ENCODE peak calls at places on chromosome 3, in five cellular contexts. X, G, V, S and I are unnamed samples.

GRCh38 chr3:32575451-32575850 is 4.8 kb upstream of the DYNC1LI1 start:
- DNase-seq in X (no peak), G (no peak), V (no peak), S (no peak), I (no peak)

GRCh38 chr3:152268501-152269422 is at the start of gene MBNL1:
- DNase-seq in X (peak), G (peak), V (peak), S (peak), I (peak)

GRCh38 chr3:149177122-149177521 is 44.5 kb downstream of the CP start:
- DNase-seq in X (no peak), G (no peak), V (no peak), S (no peak), I (no peak)

GRCh38 chr3:72482589-72483249 is 365.5 kb downstream of the SHQ1 start:
- DNase-seq in X (peak), G (peak), V (peak), S (peak), I (no peak)

GRCh38 chr3:69739204-69740102 is at the start of gene MITF:
- DNase-seq in X (peak), G (peak), V (no peak), S (peak), I (peak)

GRCh38 chr3:24184528-24185176 is 239.6 kb downstream of the NR1D2 start:
- DNase-seq in X (no peak), G (no peak), V (no peak), S (no peak), I (no peak)

GRCh38 chr3:182052360-182052759 is 340.6 kb downstream of the SOX2 start:
- DNase-seq in X (no peak), G (no peak), V (no peak), S (no peak), I (no peak)

GRCh38 chr3:35638640-35639250 is 580 bp upstream of the ARPP21 start:
- DNase-seq in X (no peak), G (no peak), V (no peak), S (no peak), I (no peak)

GRCh38 chr3:23762214-23763039 is 43.3 kb upstream of the UBE2E1 start:
- DNase-seq in X (no peak), G (no peak), V (no peak), S (no peak), I (no peak)

GRCh38 chr3:16332904-16333426 is 68.0 kb downstream of the OXNAD1 start:
- DNase-seq in X (no peak), G (no peak), V (no peak), S (no peak), I (peak)

GRCh38 chr3:113339616-113340244 is 101.6 kb downstream of the CFAP44 start:
- DNase-seq in X (no peak), G (peak), V (no peak), S (no peak), I (no peak)

GRCh38 chr3:66938338-66938963 is 59.7 kb upstream of the KBTBD8 start:
- DNase-seq in X (peak), G (peak), V (no peak), S (peak), I (peak)

GRCh38 chr3:19221081-19221480 is 72.8 kb downstream of the KCNH8 start:
- DNase-seq in X (no peak), G (no peak), V (no peak), S (no peak), I (no peak)

GRCh38 chr3:53134631-53135232 is 4.5 kb upstream of the RFT1 start:
- DNase-seq in X (peak), G (peak), V (peak), S (peak), I (peak)

GRCh38 chr3:10447527-10448260 is 57.7 kb downstream of the ATP2B2 start:
- DNase-seq in X (no peak), G (no peak), V (no peak), S (no peak), I (no peak)

GRCh38 chr3:25916286-25916685 is 126.4 kb downstream of the OXSM start:
- DNase-seq in X (no peak), G (no peak), V (no peak), S (no peak), I (no peak)

GRCh38 chr3:149120051-149120972 is 9.1 kb upstream of the HPS3 start:
- DNase-seq in X (no peak), G (peak), V (no peak), S (peak), I (peak)

GRCh38 chr3:158847466-158847849 is 45.6 kb downstream of the MFSD1 start:
- DNase-seq in X (no peak), G (no peak), V (no peak), S (no peak), I (no peak)

GRCh38 chr3:133277813-133278212 is 122.0 kb upstream of the BFSP2 start:
- DNase-seq in X (no peak), G (no peak), V (no peak), S (no peak), I (no peak)

GRCh38 chr3:124558898-124559649 is 171.2 kb upstream of the UMPS start:
- DNase-seq in X (no peak), G (no peak), V (no peak), S (peak), I (no peak)

GRCh38 chr3:18758047-18758704 is 333.0 kb upstream of the SATB1 start:
- DNase-seq in X (no peak), G (peak), V (no peak), S (peak), I (peak)